ENCODE peak calls at places on chromosomes 6 and 20, in five cellular contexts. D is IMR-90, J is H9, B is H1, O is neuronal stem cell. G is an unnamed sample.

GRCh38 chr6:22113046-22113766 is 183.6 kb downstream of the PRL start:
- DNase-seq in D (peak; percentile 100), J (no peak), B (no peak), O (no peak), G (peak; percentile 31)

GRCh38 chr20:36538026-36538764 is 3.1 kb upstream of the MYL9 start:
- DNase-seq in D (peak; percentile 60), J (no peak), B (no peak), O (no peak), G (no peak)

GRCh38 chr20:62772994-62773858 is 23.0 kb upstream of the MRGBP start:
- DNase-seq in D (peak; percentile 19), J (no peak), B (no peak), O (no peak), G (no peak)

GRCh38 chr20:51529758-51530157 is 12.8 kb downstream of the NFATC2 start:
- DNase-seq in D (peak; percentile 61), J (no peak), B (no peak), O (no peak), G (no peak)

GRCh38 chr6:109687271-109687721 is 3.7 kb downstream of the AK9 start:
- DNase-seq in D (peak; percentile 96), J (no peak), B (no peak), O (no peak), G (no peak)

GRCh38 chr20:41717464-41717863 is 99.3 kb upstream of the CHD6 start:
- DNase-seq in D (no peak), J (no peak), B (no peak), O (no peak), G (no peak)

GRCh38 chr6:26179675-26180074 is 92.4 kb downstream of the HFE start:
- DNase-seq in D (no peak), J (no peak), B (no peak), O (no peak), G (no peak)

GRCh38 chr20:59472059-59472458 is 132.3 kb upstream of the PHACTR3 start:
- DNase-seq in D (no peak), J (no peak), B (no peak), O (no peak), G (no peak)

GRCh38 chr20:40956926-40957760 is 71.5 kb upstream of the TOP1 start:
- DNase-seq in D (no peak), J (no peak), B (no peak), O (no peak), G (no peak)

GRCh38 chr6:154683756-154684523 is 49.3 kb upstream of the SCAF8 start:
- DNase-seq in D (peak; percentile 49), J (no peak), B (no peak), O (no peak), G (no peak)

GRCh38 chr6:108795122-108795521 is 53.1 kb upstream of the ARMC2 start:
- DNase-seq in D (no peak), J (no peak), B (no peak), O (no peak), G (no peak)

GRCh38 chr6:24547243-24547642 is 52.5 kb downstream of the ALDH5A1 start:
- DNase-seq in D (no peak), J (peak; percentile 78), B (peak; percentile 31), O (no peak), G (no peak)

GRCh38 chr20:58891076-58891685 is 38.7 kb downstream of the GNAS start:
- DNase-seq in D (peak; percentile 52), J (peak; percentile 76), B (no peak), O (peak; percentile 85), G (peak; percentile 71)

GRCh38 chr6:35359744-35360348 is 17.5 kb downstream of the PPARD start:
- DNase-seq in D (peak; percentile 79), J (no peak), B (no peak), O (no peak), G (peak; percentile 71)

GRCh38 chr6:24329022-24329421 is 28.8 kb downstream of the DCDC2 start:
- DNase-seq in D (no peak), J (no peak), B (no peak), O (no peak), G (peak; percentile 64)

GRCh38 chr6:153489479-153489878 is 358.4 kb upstream of the RGS17 start:
- DNase-seq in D (no peak), J (no peak), B (no peak), O (no peak), G (no peak)

GRCh38 chr6:165178056-165178455 is 131.3 kb downstream of the C6orf118 start:
- DNase-seq in D (no peak), J (no peak), B (no peak), O (no peak), G (no peak)

GRCh38 chr6:139955366-139956155 is 581.1 kb upstream of the CITED2 start:
- DNase-seq in D (no peak), J (no peak), B (no peak), O (no peak), G (no peak)

GRCh38 chr6:151286192-151286591 is 46.4 kb downstream of the AKAP12 start:
- DNase-seq in D (peak; percentile 14), J (no peak), B (no peak), O (no peak), G (no peak)

GRCh38 chr20:51065615-51066014 is 42.7 kb upstream of the KCNG1 start:
- DNase-seq in D (no peak), J (no peak), B (no peak), O (no peak), G (no peak)

GRCh38 chr20:36035720-36036119 is 67.3 kb downstream of the CNBD2 start:
- DNase-seq in D (no peak), J (no peak), B (no peak), O (no peak), G (no peak)

GRCh38 chr6:132687306-132687705 is 26.5 kb downstream of the VNN1 start:
- DNase-seq in D (peak; percentile 87), J (no peak), B (no peak), O (no peak), G (peak; percentile 72)

GRCh38 chr6:124495316-124496176 is 466.7 kb upstream of the RNF217 start:
- DNase-seq in D (no peak), J (no peak), B (no peak), O (no peak), G (no peak)

GRCh38 chr6:149362289-149362688 is 37.8 kb upstream of the SUMO4 start:
- DNase-seq in D (no peak), J (no peak), B (no peak), O (no peak), G (no peak)

GRCh38 chr20:57826731-57827287 is 117.0 kb upstream of the PMEPA1 start:
- DNase-seq in D (no peak), J (no peak), B (no peak), O (no peak), G (no peak)

GRCh38 chr6:166625356-166625755 is 1.7 kb downstream of the RPS6KA2 start:
- DNase-seq in D (peak; percentile 74), J (no peak), B (no peak), O (no peak), G (no peak)

GRCh38 chr6:140609956-140610355 is 1235.5 kb upstream of the CITED2 start:
- DNase-seq in D (no peak), J (no peak), B (no peak), O (no peak), G (no peak)

GRCh38 chr20:52494244-52494643 is 302.7 kb upstream of the ZFP64 start:
- DNase-seq in D (peak; percentile 98), J (no peak), B (no peak), O (no peak), G (peak; percentile 50)

GRCh38 chr6:35368038-35368887 is 25.9 kb downstream of the PPARD start:
- DNase-seq in D (peak; percentile 83), J (no peak), B (no peak), O (no peak), G (peak; percentile 83)

GRCh38 chr20:45545754-45546453 is 1.3 kb downstream of the EPPIN start:
- DNase-seq in D (peak; percentile 37), J (peak; percentile 35), B (no peak), O (peak; percentile 29), G (peak; percentile 41)

GRCh38 chr6:44508646-44509045 is 121.1 kb downstream of the CDC5L start:
- DNase-seq in D (peak; percentile 85), J (no peak), B (no peak), O (no peak), G (no peak)

GRCh38 chr20:37383229-37383989 is 37.5 kb downstream of the SRC start:
- DNase-seq in D (peak; percentile 18), J (no peak), B (no peak), O (no peak), G (no peak)

GRCh38 chr20:49567421-49568256 is at the start of gene PTGIS:
- DNase-seq in D (no peak), J (peak; percentile 81), B (no peak), O (peak; percentile 65), G (no peak)

GRCh38 chr6:91691449-91691848 is 1104.6 kb upstream of the MAP3K7 start:
- DNase-seq in D (no peak), J (no peak), B (no peak), O (no peak), G (peak; percentile 79)

GRCh38 chr20:436476-436875 is 25.9 kb downstream of the TBC1D20 start:
- DNase-seq in D (no peak), J (no peak), B (no peak), O (no peak), G (no peak)

GRCh38 chr20:15419856-15420255 is 1082.4 kb upstream of the FLRT3 start:
- DNase-seq in D (no peak), J (no peak), B (no peak), O (no peak), G (no peak)

GRCh38 chr20:15422966-15423365 is 1085.6 kb upstream of the FLRT3 start:
- DNase-seq in D (no peak), J (no peak), B (no peak), O (no peak), G (no peak)
- H3K9me3 ChIP-seq in D (peaks cover 14% of the 10 kb centered on the region), J (no peaks in the 10 kb centered on the region), B (no peaks in the 10 kb centered on the region), O (no peaks in the 10 kb centered on the region), G (no peaks in the 10 kb centered on the region)

GRCh38 chr6:1634081-1634480 is 24.4 kb downstream of the FOXC1 start:
- DNase-seq in D (no peak), J (no peak), B (no peak), O (no peak), G (no peak)
- H4K91ac ChIP-seq in D (no peak overlapping the region), J (no peak overlapping the region), B (no peak overlapping the region), O (no peak overlapping the region), G (no peak overlapping the region)

GRCh38 chr6:156387472-156387871 is 389.7 kb upstream of the ARID1B start:
- DNase-seq in D (no peak), J (no peak), B (no peak), O (no peak), G (no peak)

GRCh38 chr6:156389296-156389695 is 387.9 kb upstream of the ARID1B start:
- DNase-seq in D (no peak), J (no peak), B (no peak), O (no peak), G (no peak)

GRCh38 chr6:156391379-156391777 is 385.8 kb upstream of the ARID1B start:
- DNase-seq in D (no peak), J (no peak), B (no peak), O (no peak), G (no peak)

GRCh38 chr6:156391977-156392376 is 385.2 kb upstream of the ARID1B start:
- DNase-seq in D (no peak), J (no peak), B (no peak), O (no peak), G (no peak)

GRCh38 chr6:156390621-156391378 is 386.4 kb upstream of the ARID1B start:
- DNase-seq in D (no peak), J (peak; percentile 39), B (no peak), O (no peak), G (peak; percentile 45)
- H3K4me2 ChIP-seq in D (no peak overlapping the region), J (no peak overlapping the region), B (peak overlapping the region; percentile 3), O (no peak overlapping the region), G (no peak overlapping the region)

GRCh38 chr20:54452277-54452676 is 23.1 kb upstream of the DOK5 start:
- DNase-seq in D (no peak), J (no peak), B (no peak), O (no peak), G (peak; percentile 9)
- H3K9me3 ChIP-seq in D (no peaks in the 10 kb centered on the region), J (no peaks in the 10 kb centered on the region), B (no peaks in the 10 kb centered on the region), O (no peaks in the 10 kb centered on the region), G (no peaks in the 10 kb centered on the region)

GRCh38 chr6:33288942-33289783 is at the start of the genes PFDN6 and WDR46:
- DNase-seq in D (peak; percentile 88), J (peak; percentile 89), B (no peak), O (peak; percentile 78), G (peak; percentile 89)
- H4K91ac ChIP-seq in D (peak within 1 kb of the TSS; percentile 62), J (no peak within 1 kb of the TSS), B (no peak within 1 kb of the TSS), O (no peak within 1 kb of the TSS), G (peak within 1 kb of the TSS; percentile 55)

G was measured in trophoblast cell.